ENCODE peak calls at places on chromosomes 16 and 17, in six cellular contexts. U, M, D, G, H and O are unnamed samples.

GRCh38 chr16:88378836-88379693 is 3.7 kb upstream of the ZNF469 start:
- DNase-seq in H (no peak), U (peak; percentile 8), D (no peak), G (no peak), M (no peak), O (no peak)

GRCh38 chr17:49471089-49471683 is 23.9 kb upstream of the NGFR start:
- DNase-seq in D (no peak), H (peak; percentile 31), U (peak; percentile 46), M (no peak), G (no peak), O (no peak)

GRCh38 chr17:43040655-43041054 is 15.6 kb downstream of the RND2 start:
- DNase-seq in U (no peak), M (no peak), H (no peak), G (no peak), D (no peak), O (no peak)

GRCh38 chr16:77965346-77965745 is 57.0 kb upstream of the CLEC3A start:
- DNase-seq in G (no peak), H (no peak), M (no peak), D (no peak), U (no peak), O (no peak)

GRCh38 chr17:82675476-82676245 is 22.8 kb downstream of the RAB40B start:
- DNase-seq in M (no peak), D (no peak), G (no peak), H (no peak), U (no peak), O (no peak)

GRCh38 chr16:4576008-4576407 is 19.9 kb downstream of the C16orf96 start:
- DNase-seq in D (no peak), H (no peak), G (no peak), U (no peak), M (no peak), O (no peak)

GRCh38 chr16:1923299-1924034 is 5.3 kb upstream of the HS3ST6 start:
- DNase-seq in G (no peak), D (no peak), U (no peak), M (no peak), H (no peak), O (no peak)

GRCh38 chr17:46777943-46778915 is 40.3 kb downstream of the WNT3 start:
- DNase-seq in H (no peak), G (no peak), U (no peak), M (no peak), D (peak; percentile 43), O (no peak)

GRCh38 chr17:68057531-68057952 is 22.0 kb downstream of the KPNA2 start:
- DNase-seq in H (no peak), U (no peak), M (peak; percentile 45), D (peak; percentile 54), G (no peak), O (no peak)

GRCh38 chr16:1158456-1159324 is 5.8 kb downstream of the CACNA1H start:
- DNase-seq in D (no peak), M (no peak), H (no peak), U (peak; percentile 78), G (no peak), O (no peak)

GRCh38 chr16:65889533-65889966 is 476.9 kb upstream of the CDH5 start:
- DNase-seq in U (no peak), M (no peak), H (no peak), G (no peak), D (no peak), O (no peak)

GRCh38 chr17:40129498-40129897 is 7.7 kb downstream of the MSL1 start:
- DNase-seq in U (no peak), H (no peak), M (no peak), D (no peak), G (no peak), O (no peak)

GRCh38 chr17:64276961-64277505 is 14.0 kb upstream of the TEX2 start:
- DNase-seq in D (no peak), M (no peak), U (no peak), H (no peak), G (no peak), O (no peak)

GRCh38 chr17:30550512-30551273 is 73.5 kb downstream of the GOSR1 start:
- DNase-seq in U (no peak), M (no peak), G (no peak), H (no peak), D (peak; percentile 100), O (peak; percentile 28)

GRCh38 chr16:70574595-70575271 is 51.1 kb downstream of the SF3B3 start:
- DNase-seq in G (no peak), H (no peak), M (no peak), D (no peak), U (no peak), O (no peak)

GRCh38 chr17:6998855-6999508 is 3.1 kb downstream of the ALOX12 start:
- DNase-seq in G (no peak), H (no peak), U (no peak), D (no peak), M (no peak), O (no peak)